ENCODE peak calls at places on chromosomes 6 and 20, in ten cellular contexts. B is tibial nerve; G is RWPE1; L is AG04450; X is cardiac muscle cell; C is right lobe of liver; I is WERI-Rb-1; W is colonic mucosa; V is CD4-positive, alpha-beta T cell; F is upper lobe of right lung. R is an unnamed sample.

GRCh38 chr6:154277578-154278128 is 79.0 kb downstream of the IPCEF1 start:
- DNase-seq in C (no peak), G (no peak), L (no peak), B (no peak), I (no peak), V (no peak), F (no peak), W (no peak), X (no peak), R (no peak)

GRCh38 chr6:15439410-15440022 is 193.6 kb downstream of the JARID2 start:
- DNase-seq in C (no peak), L (no peak), F (no peak), B (no peak), I (peak; percentile 57), W (no peak), V (no peak), G (no peak), X (no peak), R (no peak)

GRCh38 chr20:50029697-50030428 is 47.1 kb downstream of the SNAI1 start:
- DNase-seq in W (no peak), L (peak; percentile 64), I (no peak), G (peak; percentile 54), B (peak; percentile 27), X (no peak), V (no peak), C (peak; percentile 82), F (no peak), R (no peak)

GRCh38 chr20:39269031-39269461 is 306.9 kb downstream of the DHX35 start:
- DNase-seq in X (peak; percentile 65), C (peak; percentile 55), V (no peak), F (peak; percentile 76), B (peak; percentile 30), I (peak; percentile 48), G (peak; percentile 66), L (no peak), W (peak; percentile 39), R (no peak)

GRCh38 chr6:109701201-109701600 is 10.1 kb downstream of the FIG4 start:
- DNase-seq in G (no peak), C (no peak), L (no peak), W (no peak), X (no peak), I (no peak), V (no peak), B (no peak), F (no peak), R (no peak)

GRCh38 chr6:144493035-144493910 is 208.1 kb downstream of the UTRN start:
- DNase-seq in F (no peak), C (peak; percentile 74), X (no peak), I (no peak), W (no peak), V (no peak), L (no peak), G (no peak), B (no peak), R (no peak)

GRCh38 chr6:27836783-27837635 is 75.2 kb downstream of the OR2B2 start:
- DNase-seq in B (no peak), I (peak; percentile 83), W (peak; percentile 85), V (peak; percentile 26), F (no peak), G (peak; percentile 55), X (peak; percentile 83), L (no peak), C (peak; percentile 68), R (no peak)

GRCh38 chr6:31094389-31094881 is 17.9 kb downstream of the C6orf15 start:
- DNase-seq in X (no peak), G (no peak), L (no peak), C (no peak), V (peak; percentile 21), I (peak; percentile 33), F (no peak), W (peak; percentile 38), B (no peak), R (no peak)

GRCh38 chr20:35117148-35117547 is 24.5 kb upstream of the TRPC4AP start:
- DNase-seq in X (no peak), W (no peak), C (no peak), I (no peak), V (no peak), B (no peak), L (no peak), G (no peak), F (no peak), R (no peak)

GRCh38 chr20:35115606-35116005 is 23.0 kb upstream of the TRPC4AP start:
- DNase-seq in W (no peak), F (no peak), C (no peak), L (no peak), B (no peak), G (no peak), V (no peak), X (no peak), I (no peak), R (no peak)

GRCh38 chr20:35117629-35118028 is 25.0 kb upstream of the TRPC4AP start:
- DNase-seq in W (no peak), X (no peak), C (no peak), G (no peak), B (no peak), I (no peak), F (no peak), L (no peak), V (no peak), R (no peak)

GRCh38 chr20:35120012-35120701 is 27.0 kb downstream of the EDEM2 start:
- DNase-seq in X (no peak), C (no peak), V (no peak), I (no peak), G (no peak), W (no peak), L (peak; percentile 32), B (no peak), F (no peak), R (no peak)

DNA sequence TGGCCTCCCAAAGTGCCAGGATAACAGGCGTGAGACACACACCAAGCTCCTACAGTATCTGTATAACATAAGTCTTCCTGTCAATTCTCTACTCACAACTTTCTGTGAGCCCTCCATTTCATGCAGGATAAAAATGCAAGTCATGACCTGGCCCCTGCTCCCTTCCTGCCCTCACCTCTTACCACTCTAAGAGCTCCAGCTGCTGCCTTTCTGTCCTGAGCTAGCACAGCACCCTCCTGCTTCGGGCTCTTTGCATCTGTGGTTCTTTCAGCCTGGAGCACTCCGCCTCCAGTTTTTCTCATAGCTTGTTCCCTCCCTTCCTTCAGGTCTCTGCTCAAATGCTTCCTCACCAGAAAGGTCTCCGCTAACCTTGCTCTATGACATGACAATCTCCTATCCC is 23.7 kb upstream of the TRPC4AP start:
- DNase-seq in F (no peak), G (no peak), X (no peak), B (no peak), V (no peak), C (no peak), L (no peak), W (no peak), I (no peak), R (no peak)
- H3K27ac ChIP-seq in F (no peak overlapping the region), G (no peak overlapping the region), X (peak overlapping the region; percentile 38), B (peak overlapping the region; percentile 72), V (peak overlapping the region; percentile 13), C (no peak overlapping the region), L (no peak overlapping the region), W (no peak overlapping the region), I (no peak overlapping the region), R (no peak overlapping the region)

GRCh38 chr6:105886812-105887513 is 199.2 kb upstream of the PRDM1 start:
- DNase-seq in W (no peak), X (no peak), F (no peak), B (no peak), I (peak; percentile 41), V (no peak), L (no peak), C (no peak), G (no peak), R (no peak)

GRCh38 chr6:105883966-105884365 is 202.2 kb upstream of the PRDM1 start:
- DNase-seq in B (no peak), I (no peak), F (no peak), L (no peak), G (no peak), C (no peak), V (no peak), W (no peak), X (no peak), R (no peak)

GRCh38 chr6:105884426-105884825 is 201.7 kb upstream of the PRDM1 start:
- DNase-seq in I (no peak), G (no peak), V (no peak), C (no peak), X (no peak), B (no peak), F (no peak), L (no peak), W (no peak), R (no peak)

GRCh38 chr6:105882833-105883232 is 203.3 kb upstream of the PRDM1 start:
- DNase-seq in G (no peak), W (no peak), C (no peak), F (no peak), L (no peak), X (no peak), B (no peak), I (no peak), V (no peak), R (no peak)

GRCh38 chr6:105886066-105886811 is 199.9 kb upstream of the PRDM1 start:
- DNase-seq in I (no peak), L (no peak), G (no peak), C (no peak), B (no peak), V (no peak), F (no peak), W (no peak), X (no peak), R (no peak)
- H3K27ac ChIP-seq in I (no peak overlapping the region), L (no peak overlapping the region), G (no peak overlapping the region), C (no peak overlapping the region), B (no peak overlapping the region), V (no peak overlapping the region), F (no peak overlapping the region), W (no peak overlapping the region), X (no peak overlapping the region), R (no peak overlapping the region)

GRCh38 chr6:20118877-20119276 is 93.4 kb downstream of the MBOAT1 start:
- DNase-seq in L (no peak), G (no peak), F (no peak), C (no peak), V (no peak), B (no peak), I (no peak), W (no peak), X (peak; percentile 67), R (no peak)

GRCh38 chr6:20115269-20116005 is 96.8 kb downstream of the MBOAT1 start:
- DNase-seq in C (no peak), F (no peak), L (no peak), I (no peak), X (no peak), V (no peak), B (no peak), W (no peak), G (no peak), R (no peak)

GRCh38 chr6:20116792-20117191 is 95.5 kb downstream of the MBOAT1 start:
- DNase-seq in L (no peak), F (no peak), C (no peak), W (no peak), I (no peak), G (no peak), V (no peak), B (no peak), X (no peak), R (no peak)

GRCh38 chr6:20119446-20119845 is 92.8 kb downstream of the MBOAT1 start:
- DNase-seq in F (no peak), G (no peak), W (no peak), X (no peak), L (no peak), I (no peak), V (no peak), B (no peak), C (no peak), R (no peak)

GRCh38 chr6:20117474-20117873 is 94.8 kb downstream of the MBOAT1 start:
- DNase-seq in W (no peak), G (peak; percentile 78), X (peak; percentile 23), F (no peak), I (no peak), C (no peak), L (no peak), V (no peak), B (no peak), R (no peak)
- H3K27ac ChIP-seq in W (no peak overlapping the region), G (no peak overlapping the region), X (peak overlapping the region; percentile 96), F (no peak overlapping the region), I (no peak overlapping the region), C (no peak overlapping the region), L (no peak overlapping the region), V (no peak overlapping the region), B (no peak overlapping the region), R (no peak overlapping the region)

DNA sequence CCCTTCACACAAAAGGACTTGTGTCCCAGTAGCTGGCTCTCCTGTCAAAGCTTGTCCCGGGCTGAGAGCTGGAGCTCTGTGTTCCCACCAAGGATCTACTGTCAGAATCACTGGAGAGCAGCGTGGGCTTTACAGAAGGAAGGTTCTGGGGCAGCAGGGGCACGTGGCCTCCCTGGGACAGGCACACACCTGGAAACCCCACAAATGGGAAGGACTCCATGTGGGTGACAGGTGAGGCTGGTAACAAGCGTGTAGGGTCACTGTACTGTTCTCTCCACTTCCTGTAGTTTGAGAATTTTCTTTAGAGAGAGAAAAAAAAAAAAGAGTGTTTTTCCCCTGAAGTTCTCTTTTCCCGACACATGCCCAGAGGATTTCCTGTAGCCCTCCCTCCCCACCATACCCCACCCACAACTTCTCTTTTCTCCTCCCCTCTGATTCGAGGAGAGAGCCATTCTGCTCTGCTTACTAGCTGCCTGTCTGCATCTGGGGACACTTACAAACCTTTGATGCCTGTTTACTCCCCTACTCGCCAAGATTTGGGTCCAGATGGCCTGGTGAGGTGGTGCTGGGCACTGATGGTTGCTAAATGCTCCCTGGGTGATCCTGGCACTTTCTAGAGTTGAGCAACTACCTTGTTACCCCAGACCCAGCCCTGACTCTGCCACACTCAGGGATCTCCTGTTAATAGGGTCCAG is 84.1 kb upstream of the SIRPA start:
- DNase-seq in I (no peak), V (no peak), F (no peak), B (no peak), L (no peak), X (no peak), G (no peak), W (no peak), C (peak; percentile 61), R (peak; percentile 56)
- H3K27ac ChIP-seq in I (no peak overlapping the region), V (no peak overlapping the region), F (peak overlapping the region; percentile 44), B (peak overlapping the region; percentile 88), L (peak overlapping the region; percentile 80), X (no peak overlapping the region), G (peak overlapping the region; percentile 92), W (peak overlapping the region; percentile 44), C (peak overlapping the region; percentile 43), R (peak overlapping the region; percentile 94)